ENCODE peak calls at places on chromosomes 16 and 17, in five cellular contexts. W is cerebellum; L is DMS53; Y is stimulated activated CD8-positive, alpha-beta memory T cell treated with anti-CD3 and anti-CD28 coated beads, Interleukin-4, amount 100 ng/mL, for 24 hours; D is NCI-H345. T is an unnamed sample.

GRCh38 chr16:53664724-53665345 is 38.8 kb downstream of the RPGRIP1L start:
- DNase-seq in W (no peak), L (no peak), Y (no peak), D (no peak), T (no peak)

GRCh38 chr17:82561429-82562035 is 42.0 kb downstream of the FOXK2 start:
- DNase-seq in W (no peak), L (no peak), Y (no peak), D (no peak), T (no peak)

GRCh38 chr16:23729503-23730424 is 16.7 kb upstream of the ERN2 start:
- DNase-seq in W (no peak), L (peak), Y (no peak), D (no peak), T (no peak)

GRCh38 chr17:66301864-66302741 is at the start of gene PRKCA:
- DNase-seq in W (peak), L (peak), Y (peak), D (peak), T (peak)

GRCh38 chr17:69411766-69412165 is 2.7 kb upstream of the MAP2K6 start:
- DNase-seq in W (no peak), L (no peak), Y (no peak), D (no peak), T (no peak)

GRCh38 chr16:85934210-85934609 is 35.2 kb downstream of the IRF8 start:
- DNase-seq in W (no peak), L (no peak), Y (no peak), D (no peak), T (no peak)

GRCh38 chr16:58500329-58501241 is 642 bp downstream of the NDRG4 start:
- DNase-seq in W (peak), L (peak), Y (no peak), D (peak), T (peak)

GRCh38 chr17:43545383-43545632 is 832 bp downstream of the ETV4 start:
- DNase-seq in W (peak), L (no peak), Y (peak), D (peak), T (no peak)

GRCh38 chr17:61713035-61713434 is 122.0 kb upstream of the NACA2 start:
- DNase-seq in W (no peak), L (no peak), Y (no peak), D (no peak), T (no peak)

GRCh38 chr17:34580685-34581445 is 1.5 kb downstream of the TMEM132E start:
- DNase-seq in W (peak), L (no peak), Y (no peak), D (peak), T (peak)

GRCh38 chr16:87833548-87833947 is 35.8 kb downstream of the SLC7A5 start:
- DNase-seq in W (no peak), L (no peak), Y (no peak), D (no peak), T (no peak)

GRCh38 chr17:13346996-13347762 is 254.6 kb downstream of the HS3ST3A1 start:
- DNase-seq in W (no peak), L (peak), Y (no peak), D (no peak), T (no peak)

GRCh38 chr16:68995011-68995504 is 110.4 kb upstream of the HAS3 start:
- DNase-seq in W (no peak), L (peak), Y (no peak), D (peak), T (no peak)

GRCh38 chr17:1203111-1203966 is 23.6 kb upstream of the ABR start:
- DNase-seq in W (no peak), L (peak), Y (no peak), D (peak), T (no peak)

GRCh38 chr16:30185683-30186421 is 2.5 kb downstream of the CORO1A start:
- DNase-seq in W (peak), L (no peak), Y (peak), D (no peak), T (peak)

GRCh38 chr17:69523252-69523861 is 108.9 kb downstream of the MAP2K6 start:
- DNase-seq in W (peak), L (peak), Y (no peak), D (peak), T (peak)

GRCh38 chr16:88552815-88553214 is 17.4 kb upstream of the ZC3H18 start:
- DNase-seq in W (no peak), L (no peak), Y (no peak), D (no peak), T (no peak)

GRCh38 chr16:78005881-78006280 is 16.5 kb upstream of the CLEC3A start:
- DNase-seq in W (no peak), L (peak), Y (no peak), D (no peak), T (no peak)

T was measured in B cell.